ENCODE peak calls at places on chromosomes 7 and 10, in seven cellular contexts. Z is HCT116, D is IMR-90, S is body of pancreas, X is heart left ventricle, F is gastrocnemius medialis, A is right lobe of liver. R is an unnamed sample.

GRCh38 chr10:10819206-10819856 is 198.3 kb upstream of the CELF2 start:
- ATAC-seq in F (no peak), Z (no peak), A (no peak), X (no peak), D (no peak), S (no peak), R (no peak)

GRCh38 chr7:101708223-101708622 is 79.1 kb upstream of the MYL10 start:
- ATAC-seq in Z (no peak), A (no peak), D (no peak), S (no peak), X (no peak), F (no peak), R (no peak)

GRCh38 chr7:25559581-25560367 is 331.5 kb upstream of the NPVF start:
- ATAC-seq in F (no peak), A (no peak), S (no peak), X (no peak), D (no peak), Z (no peak), R (no peak)

GRCh38 chr10:73763343-73763742 is 18.5 kb upstream of the CHCHD1 start:
- ATAC-seq in Z (no peak), D (no peak), S (no peak), X (no peak), F (no peak), A (no peak), R (no peak)

GRCh38 chr10:86922553-86922961 is 34.9 kb downstream of the MMRN2 start:
- ATAC-seq in A (no peak), X (peak), F (no peak), D (no peak), Z (no peak), S (peak), R (peak)

GRCh38 chr10:44035474-44036197 is 349.3 kb downstream of the CXCL12 start:
- ATAC-seq in D (no peak), A (no peak), Z (no peak), F (no peak), X (no peak), S (no peak), R (no peak)

GRCh38 chr10:10734356-10735064 is 283.2 kb upstream of the CELF2 start:
- ATAC-seq in X (peak), S (no peak), D (no peak), F (no peak), A (peak), Z (no peak), R (no peak)

GRCh38 chr10:74502963-74503608 is 323.3 kb upstream of the KAT6B start:
- ATAC-seq in A (no peak), D (peak), Z (peak), F (no peak), X (no peak), S (no peak), R (no peak)

GRCh38 chr7:144869072-144869471 is 33.2 kb upstream of the TPK1 start:
- ATAC-seq in S (no peak), F (no peak), X (no peak), D (no peak), Z (no peak), A (no peak), R (no peak)

GRCh38 chr10:118698421-118698820 is 56.3 kb downstream of the CACUL1 start:
- ATAC-seq in F (peak), X (no peak), Z (peak), S (peak), A (peak), D (peak), R (no peak)

GRCh38 chr10:84191106-84191505 is 3.2 kb upstream of the CDHR1 start:
- ATAC-seq in D (no peak), S (no peak), Z (no peak), X (no peak), F (no peak), A (no peak), R (no peak)

GRCh38 chr7:25884265-25884664 is 267.7 kb upstream of the NFE2L3 start:
- ATAC-seq in A (no peak), X (no peak), Z (no peak), D (no peak), F (no peak), S (no peak), R (no peak)

GRCh38 chr10:6292741-6293151 is 90.0 kb downstream of the PFKFB3 start:
- ATAC-seq in F (no peak), Z (no peak), X (no peak), A (no peak), D (no peak), S (no peak), R (no peak)

GRCh38 chr7:880450-880849 is 4.1 kb downstream of the GET4 start:
- ATAC-seq in X (no peak), F (peak), Z (no peak), D (no peak), S (no peak), A (no peak), R (no peak)

GRCh38 chr10:61821153-61821552 is 80.3 kb upstream of the ARID5B start:
- ATAC-seq in F (no peak), S (no peak), Z (no peak), A (no peak), D (no peak), X (no peak), R (no peak)

GRCh38 chr10:117535045-117535751 is 7.3 kb upstream of the EMX2 start:
- ATAC-seq in Z (no peak), X (peak), D (no peak), F (no peak), S (no peak), A (no peak), R (no peak)

GRCh38 chr7:9407816-9408215 is 974.4 kb downstream of the NXPH1 start:
- ATAC-seq in F (no peak), S (no peak), A (no peak), D (no peak), Z (no peak), X (no peak), R (no peak)

GRCh38 chr7:83259064-83259463 is 96.4 kb upstream of the PCLO start:
- ATAC-seq in F (no peak), Z (no peak), S (no peak), X (no peak), D (no peak), A (no peak), R (no peak)

GRCh38 chr10:78367012-78367411 is 333.3 kb downstream of the RPS24 start:
- ATAC-seq in S (peak), A (peak), X (no peak), D (no peak), F (no peak), Z (no peak), R (no peak)

GRCh38 chr10:79386637-79387465 is 39.6 kb downstream of the PPIF start:
- ATAC-seq in Z (peak), A (peak), D (no peak), X (no peak), S (no peak), F (no peak), R (no peak)

GRCh38 chr7:28258240-28258639 is 77.6 kb upstream of the JAZF1 start:
- ATAC-seq in S (no peak), D (no peak), F (no peak), Z (no peak), X (no peak), A (no peak), R (no peak)

GRCh38 chr10:31456463-31456862 is 137.4 kb downstream of the ZEB1 start:
- ATAC-seq in Z (no peak), A (no peak), X (no peak), S (no peak), F (no peak), D (no peak), R (no peak)

GRCh38 chr7:126718419-126718818 is 534.3 kb downstream of the GRM8 start:
- ATAC-seq in X (no peak), S (no peak), A (no peak), Z (no peak), F (no peak), D (no peak), R (no peak)
- H3K27ac ChIP-seq in X (no peak), S (no peak), A (no peak), Z (no peak), F (no peak), D (no peak), R (no peak)

GRCh38 chr10:90644165-90644564 is 213.7 kb downstream of the HTR7 start:
- ATAC-seq in S (no peak), F (no peak), A (no peak), Z (no peak), D (no peak), X (no peak), R (no peak)
- TF ChIP-seq POLR2A in S (no peak), F (no peak), A (no peak), Z (no peak), D (no peak), X (no peak), R (no peak)

GRCh38 chr7:117480978-117481377 is 1.2 kb downstream of the CFTR start:
- ATAC-seq in D (no peak), Z (no peak), A (no peak), S (no peak), F (no peak), X (no peak), R (no peak)
- TF ChIP-seq CTCF in D (no peak), Z (peak), A (no peak), S (no peak), F (no peak), X (peak), R (no peak)

GRCh38 chr10:88427024-88427423 is 156.1 kb downstream of the RNLS start:
- ATAC-seq in S (no peak), X (no peak), D (no peak), Z (no peak), A (no peak), F (no peak), R (no peak)

GRCh38 chr10:88428976-88429375 is 154.1 kb downstream of the RNLS start:
- ATAC-seq in Z (peak), X (no peak), F (no peak), D (no peak), S (no peak), A (no peak), R (no peak)

GRCh38 chr10:88433551-88434186 is 149.4 kb downstream of the RNLS start:
- ATAC-seq in A (no peak), X (no peak), D (no peak), Z (no peak), F (peak), S (no peak), R (no peak)

GRCh38 chr10:88428442-88428841 is 154.7 kb downstream of the RNLS start:
- ATAC-seq in S (no peak), F (peak), D (peak), Z (peak), X (peak), A (no peak), R (no peak)

GRCh38 chr10:88431103-88431502 is 152.0 kb downstream of the RNLS start:
- ATAC-seq in X (no peak), Z (no peak), S (no peak), A (no peak), F (no peak), D (no peak), R (no peak)
- H3K27ac ChIP-seq in X (no peak), Z (no peak), S (no peak), A (no peak), F (no peak), D (no peak), R (no peak)

DNA sequence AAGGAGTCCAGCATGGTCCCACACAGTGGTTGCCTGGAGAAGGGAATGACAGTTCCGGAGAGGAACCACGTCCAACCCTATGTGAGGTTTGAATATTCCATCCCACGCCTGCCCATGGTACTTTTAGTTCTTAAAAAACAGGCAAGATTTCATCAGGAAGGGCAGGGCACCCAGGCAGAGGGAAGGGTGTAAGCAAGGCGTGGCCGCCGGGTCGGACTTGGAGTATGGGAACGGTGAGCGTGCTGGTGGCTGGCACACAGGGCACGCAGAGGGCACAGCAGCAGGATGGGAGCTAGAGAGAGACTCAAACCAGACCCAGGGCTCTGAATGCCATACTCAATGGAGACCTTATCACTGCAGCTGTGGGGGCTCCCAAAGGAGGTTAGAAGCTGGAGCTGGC is 34.3 kb downstream of the FAM53B start:
- ATAC-seq in A (peak), D (no peak), S (no peak), F (peak), Z (no peak), X (peak), R (peak)
- TF ChIP-seq POLR2A in A (no peak), D (no peak), S (no peak), F (peak), Z (no peak), X (no peak), R (no peak)

GRCh38 chr7:112789824-112790650 is at the start of gene TMEM168:
- ATAC-seq in Z (peak), F (peak), X (peak), D (peak), S (peak), A (peak), R (peak)
- TF ChIP-seq CTCF in Z (no peak), F (no peak), X (no peak), D (no peak), S (no peak), A (no peak), R (no peak)